ENCODE peak calls at places on chromosome 15, in eight cellular contexts. One of them, this sample, is unnamed.

GRCh38 chr15:40043927-40044716 is 5.1 kb upstream of the SRP14 start:
- DNase-seq in CD8-positive, alpha-beta T cell: no peak
- DNase-seq in adrenal gland: peak; percentile 49
- DNase-seq in lung: no peak
- DNase-seq in mesenchymal stem cell: no peak
- DNase-seq in A549: no peak
- DNase-seq in breast epithelium: no peak
- DNase-seq in suprapubic skin: no peak
- DNase-seq in this sample: no peak

GRCh38 chr15:93451822-93452221 is 362.8 kb upstream of the RGMA start:
- DNase-seq in breast epithelium: no peak
- DNase-seq in A549: no peak
- DNase-seq in adrenal gland: no peak
- DNase-seq in mesenchymal stem cell: no peak
- DNase-seq in suprapubic skin: no peak
- DNase-seq in CD8-positive, alpha-beta T cell: no peak
- DNase-seq in lung: no peak
- DNase-seq in this sample: no peak

GRCh38 chr15:39788800-39789565 is 6.3 kb upstream of the FSIP1 start:
- DNase-seq in mesenchymal stem cell: peak; percentile 58
- DNase-seq in CD8-positive, alpha-beta T cell: no peak
- DNase-seq in suprapubic skin: no peak
- DNase-seq in A549: no peak
- DNase-seq in breast epithelium: no peak
- DNase-seq in lung: no peak
- DNase-seq in adrenal gland: no peak
- DNase-seq in this sample: no peak

GRCh38 chr15:87874896-87875661 is 381.5 kb downstream of the NTRK3 start:
- DNase-seq in suprapubic skin: no peak
- DNase-seq in A549: no peak
- DNase-seq in adrenal gland: no peak
- DNase-seq in lung: no peak
- DNase-seq in breast epithelium: no peak
- DNase-seq in CD8-positive, alpha-beta T cell: no peak
- DNase-seq in mesenchymal stem cell: peak; percentile 62
- DNase-seq in this sample: no peak

GRCh38 chr15:44286814-44287555 is 1.5 kb upstream of the GOLM2 start:
- DNase-seq in A549: no peak
- DNase-seq in breast epithelium: no peak
- DNase-seq in suprapubic skin: no peak
- DNase-seq in CD8-positive, alpha-beta T cell: no peak
- DNase-seq in mesenchymal stem cell: peak; percentile 26
- DNase-seq in lung: no peak
- DNase-seq in adrenal gland: no peak
- DNase-seq in this sample: no peak

GRCh38 chr15:29141908-29142747 is 127.5 kb downstream of the NSMCE3 start:
- DNase-seq in suprapubic skin: no peak
- DNase-seq in adrenal gland: peak; percentile 18
- DNase-seq in breast epithelium: peak; percentile 68
- DNase-seq in mesenchymal stem cell: no peak
- DNase-seq in lung: no peak
- DNase-seq in A549: no peak
- DNase-seq in CD8-positive, alpha-beta T cell: no peak
- DNase-seq in this sample: peak; percentile 8

GRCh38 chr15:70466895-70467529 is 296.3 kb downstream of the UACA start:
- DNase-seq in A549: peak; percentile 79
- DNase-seq in CD8-positive, alpha-beta T cell: peak; percentile 37
- DNase-seq in lung: peak; percentile 48
- DNase-seq in adrenal gland: peak; percentile 79
- DNase-seq in suprapubic skin: no peak
- DNase-seq in breast epithelium: no peak
- DNase-seq in mesenchymal stem cell: peak; percentile 67
- DNase-seq in this sample: no peak

GRCh38 chr15:48674876-48675275 is 29.4 kb upstream of the FBN1 start:
- DNase-seq in breast epithelium: no peak
- DNase-seq in mesenchymal stem cell: peak; percentile 30
- DNase-seq in lung: no peak
- DNase-seq in CD8-positive, alpha-beta T cell: no peak
- DNase-seq in adrenal gland: no peak
- DNase-seq in suprapubic skin: no peak
- DNase-seq in A549: no peak
- DNase-seq in this sample: no peak

GRCh38 chr15:25810154-25810553 is 53.0 kb downstream of the ATP10A start:
- DNase-seq in mesenchymal stem cell: no peak
- DNase-seq in adrenal gland: no peak
- DNase-seq in suprapubic skin: no peak
- DNase-seq in lung: no peak
- DNase-seq in A549: no peak
- DNase-seq in CD8-positive, alpha-beta T cell: no peak
- DNase-seq in breast epithelium: no peak
- DNase-seq in this sample: no peak

GRCh38 chr15:90876046-90876445 is 7.7 kb downstream of the FURIN start:
- DNase-seq in A549: no peak
- DNase-seq in adrenal gland: no peak
- DNase-seq in suprapubic skin: no peak
- DNase-seq in CD8-positive, alpha-beta T cell: no peak
- DNase-seq in lung: no peak
- DNase-seq in breast epithelium: no peak
- DNase-seq in mesenchymal stem cell: no peak
- DNase-seq in this sample: no peak

GRCh38 chr15:96732704-96733103 is 402.2 kb downstream of the NR2F2 start:
- DNase-seq in A549: no peak
- DNase-seq in adrenal gland: no peak
- DNase-seq in CD8-positive, alpha-beta T cell: no peak
- DNase-seq in lung: no peak
- DNase-seq in suprapubic skin: no peak
- DNase-seq in breast epithelium: no peak
- DNase-seq in mesenchymal stem cell: no peak
- DNase-seq in this sample: no peak

GRCh38 chr15:57861805-57862586 is 155.5 kb downstream of the POLR2M start:
- DNase-seq in A549: no peak
- DNase-seq in CD8-positive, alpha-beta T cell: no peak
- DNase-seq in breast epithelium: no peak
- DNase-seq in adrenal gland: no peak
- DNase-seq in mesenchymal stem cell: peak; percentile 26
- DNase-seq in lung: no peak
- DNase-seq in suprapubic skin: no peak
- DNase-seq in this sample: no peak

GRCh38 chr15:23648920-23649515 is 1.4 kb upstream of the MAGEL2 start:
- DNase-seq in CD8-positive, alpha-beta T cell: no peak
- DNase-seq in suprapubic skin: no peak
- DNase-seq in A549: peak; percentile 18
- DNase-seq in mesenchymal stem cell: peak; percentile 6
- DNase-seq in lung: no peak
- DNase-seq in breast epithelium: no peak
- DNase-seq in adrenal gland: no peak
- DNase-seq in this sample: no peak

GRCh38 chr15:53974813-53975212 is 3.4 kb upstream of the UNC13C start:
- DNase-seq in CD8-positive, alpha-beta T cell: no peak
- DNase-seq in A549: peak; percentile 0
- DNase-seq in breast epithelium: no peak
- DNase-seq in suprapubic skin: no peak
- DNase-seq in lung: no peak
- DNase-seq in adrenal gland: no peak
- DNase-seq in mesenchymal stem cell: no peak
- DNase-seq in this sample: no peak

GRCh38 chr15:42619641-42620371 is 44.4 kb downstream of the STARD9 start:
- DNase-seq in suprapubic skin: no peak
- DNase-seq in breast epithelium: no peak
- DNase-seq in A549: no peak
- DNase-seq in CD8-positive, alpha-beta T cell: no peak
- DNase-seq in lung: no peak
- DNase-seq in adrenal gland: no peak
- DNase-seq in mesenchymal stem cell: no peak
- DNase-seq in this sample: no peak

GRCh38 chr15:76588811-76589747 is 252.5 kb downstream of the ISL2 start:
- DNase-seq in CD8-positive, alpha-beta T cell: no peak
- DNase-seq in mesenchymal stem cell: peak; percentile 0
- DNase-seq in adrenal gland: no peak
- DNase-seq in breast epithelium: no peak
- DNase-seq in A549: peak; percentile 11
- DNase-seq in suprapubic skin: no peak
- DNase-seq in lung: no peak
- DNase-seq in this sample: no peak

GRCh38 chr15:89119489-89120478 is 31.5 kb downstream of the ABHD2 start:
- DNase-seq in CD8-positive, alpha-beta T cell: no peak
- DNase-seq in A549: peak; percentile 95
- DNase-seq in lung: no peak
- DNase-seq in adrenal gland: no peak
- DNase-seq in mesenchymal stem cell: peak; percentile 57
- DNase-seq in breast epithelium: no peak
- DNase-seq in suprapubic skin: no peak
- DNase-seq in this sample: no peak

GRCh38 chr15:59260090-59260489 is 53.4 kb downstream of the LDHAL6B start:
- DNase-seq in breast epithelium: no peak
- DNase-seq in mesenchymal stem cell: no peak
- DNase-seq in suprapubic skin: no peak
- DNase-seq in adrenal gland: no peak
- DNase-seq in A549: no peak
- DNase-seq in lung: no peak
- DNase-seq in CD8-positive, alpha-beta T cell: no peak
- DNase-seq in this sample: no peak

GRCh38 chr15:94001113-94001919 is 230.0 kb upstream of the MCTP2 start:
- DNase-seq in mesenchymal stem cell: no peak
- DNase-seq in adrenal gland: no peak
- DNase-seq in breast epithelium: no peak
- DNase-seq in A549: no peak
- DNase-seq in suprapubic skin: no peak
- DNase-seq in CD8-positive, alpha-beta T cell: no peak
- DNase-seq in lung: no peak
- DNase-seq in this sample: no peak

DNA sequence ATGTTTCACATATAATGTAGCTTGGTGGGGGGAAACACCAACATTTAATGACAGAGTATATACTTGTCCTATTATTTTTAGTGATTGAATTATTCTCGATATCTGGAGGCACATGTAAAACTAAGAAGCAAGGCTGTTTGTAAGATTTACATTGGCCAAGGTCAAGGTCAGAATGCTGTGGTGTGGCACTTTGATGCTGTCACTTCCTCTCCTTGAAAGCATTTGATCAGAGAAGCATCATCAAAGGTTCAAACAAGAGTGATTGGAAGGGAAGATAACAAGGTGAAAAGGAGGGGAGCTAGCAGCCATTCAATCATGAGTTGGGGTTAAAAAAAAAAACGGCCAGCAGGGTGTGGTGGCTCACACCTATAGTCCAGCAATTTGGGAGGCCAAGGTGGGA is 26.4 kb downstream of the RTF1 start:
- DNase-seq in lung: no peak
- DNase-seq in CD8-positive, alpha-beta T cell: no peak
- DNase-seq in breast epithelium: no peak
- DNase-seq in suprapubic skin: no peak
- DNase-seq in A549: no peak
- DNase-seq in mesenchymal stem cell: no peak
- DNase-seq in adrenal gland: peak; percentile 39
- DNase-seq in this sample: no peak
- H3K27ac ChIP-seq in lung: no peak overlapping the region
- H3K27ac ChIP-seq in CD8-positive, alpha-beta T cell: no peak overlapping the region
- H3K27ac ChIP-seq in breast epithelium: no peak overlapping the region
- H3K27ac ChIP-seq in suprapubic skin: no peak overlapping the region
- H3K27ac ChIP-seq in A549: no peak overlapping the region
- H3K27ac ChIP-seq in mesenchymal stem cell: no peak overlapping the region
- H3K27ac ChIP-seq in adrenal gland: no peak overlapping the region
- H3K27ac ChIP-seq in this sample: no peak overlapping the region

GRCh38 chr15:79170256-79170664 is 79.7 kb upstream of the RASGRF1 start:
- DNase-seq in lung: no peak
- DNase-seq in CD8-positive, alpha-beta T cell: no peak
- DNase-seq in suprapubic skin: no peak
- DNase-seq in A549: peak; percentile 52
- DNase-seq in breast epithelium: no peak
- DNase-seq in adrenal gland: peak; percentile 44
- DNase-seq in mesenchymal stem cell: peak; percentile 21
- DNase-seq in this sample: no peak
- H3K27ac ChIP-seq in lung: no peak overlapping the region
- H3K27ac ChIP-seq in CD8-positive, alpha-beta T cell: no peak overlapping the region
- H3K27ac ChIP-seq in suprapubic skin: no peak overlapping the region
- H3K27ac ChIP-seq in A549: peak overlapping the region; percentile 5
- H3K27ac ChIP-seq in breast epithelium: no peak overlapping the region
- H3K27ac ChIP-seq in adrenal gland: no peak overlapping the region
- H3K27ac ChIP-seq in mesenchymal stem cell: no peak overlapping the region
- H3K27ac ChIP-seq in this sample: no peak overlapping the region

DNA sequence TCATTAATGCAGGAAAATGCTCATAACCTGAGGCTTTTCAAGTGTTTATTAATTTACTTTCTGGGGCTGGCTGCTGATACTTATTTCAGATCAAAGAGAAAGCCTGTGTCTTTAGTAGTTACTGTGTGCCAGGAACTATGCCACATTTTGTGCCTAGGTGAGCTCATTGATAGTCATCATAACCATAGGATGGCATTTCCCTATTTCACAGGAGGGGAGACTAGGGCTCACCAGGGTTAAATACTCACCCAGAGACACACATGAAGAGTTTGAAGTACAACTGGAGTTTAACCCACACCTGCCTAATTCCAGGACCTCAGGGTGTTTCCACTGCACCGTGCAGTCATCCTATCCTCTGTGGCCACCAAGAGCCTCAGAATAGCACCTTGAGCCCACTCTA is 264.4 kb upstream of the NR2E3 start:
- DNase-seq in A549: no peak
- DNase-seq in mesenchymal stem cell: no peak
- DNase-seq in CD8-positive, alpha-beta T cell: no peak
- DNase-seq in suprapubic skin: no peak
- DNase-seq in breast epithelium: no peak
- DNase-seq in adrenal gland: no peak
- DNase-seq in lung: no peak
- DNase-seq in this sample: no peak
- H3K27ac ChIP-seq in A549: no peak overlapping the region
- H3K27ac ChIP-seq in mesenchymal stem cell: no peak overlapping the region
- H3K27ac ChIP-seq in CD8-positive, alpha-beta T cell: no peak overlapping the region
- H3K27ac ChIP-seq in suprapubic skin: no peak overlapping the region
- H3K27ac ChIP-seq in breast epithelium: peak overlapping the region; percentile 40
- H3K27ac ChIP-seq in adrenal gland: no peak overlapping the region
- H3K27ac ChIP-seq in lung: no peak overlapping the region
- H3K27ac ChIP-seq in this sample: no peak overlapping the region

GRCh38 chr15:100264994-100265640 is 76.7 kb downstream of the ADAMTS17 start:
- DNase-seq in breast epithelium: no peak
- DNase-seq in adrenal gland: peak; percentile 31
- DNase-seq in CD8-positive, alpha-beta T cell: no peak
- DNase-seq in A549: no peak
- DNase-seq in lung: no peak
- DNase-seq in mesenchymal stem cell: no peak
- DNase-seq in suprapubic skin: peak; percentile 63
- DNase-seq in this sample: no peak

GRCh38 chr15:100266166-100266565 is 75.6 kb downstream of the ADAMTS17 start:
- DNase-seq in CD8-positive, alpha-beta T cell: no peak
- DNase-seq in lung: peak; percentile 18
- DNase-seq in mesenchymal stem cell: no peak
- DNase-seq in adrenal gland: no peak
- DNase-seq in A549: no peak
- DNase-seq in breast epithelium: no peak
- DNase-seq in suprapubic skin: peak; percentile 44
- DNase-seq in this sample: no peak

GRCh38 chr15:100263031-100263430 is 78.7 kb downstream of the ADAMTS17 start:
- DNase-seq in CD8-positive, alpha-beta T cell: no peak
- DNase-seq in breast epithelium: no peak
- DNase-seq in lung: no peak
- DNase-seq in mesenchymal stem cell: no peak
- DNase-seq in suprapubic skin: no peak
- DNase-seq in A549: no peak
- DNase-seq in adrenal gland: no peak
- DNase-seq in this sample: no peak

GRCh38 chr15:100263721-100264455 is 77.9 kb downstream of the ADAMTS17 start:
- DNase-seq in adrenal gland: peak; percentile 43
- DNase-seq in lung: no peak
- DNase-seq in CD8-positive, alpha-beta T cell: no peak
- DNase-seq in suprapubic skin: peak; percentile 44
- DNase-seq in mesenchymal stem cell: no peak
- DNase-seq in A549: no peak
- DNase-seq in breast epithelium: no peak
- DNase-seq in this sample: no peak

GRCh38 chr15:100265641-100266035 is 76.1 kb downstream of the ADAMTS17 start:
- DNase-seq in A549: no peak
- DNase-seq in CD8-positive, alpha-beta T cell: no peak
- DNase-seq in mesenchymal stem cell: no peak
- DNase-seq in suprapubic skin: peak; percentile 44
- DNase-seq in adrenal gland: no peak
- DNase-seq in breast epithelium: no peak
- DNase-seq in lung: peak; percentile 17
- DNase-seq in this sample: no peak
- H3K27ac ChIP-seq in A549: no peak overlapping the region
- H3K27ac ChIP-seq in CD8-positive, alpha-beta T cell: no peak overlapping the region
- H3K27ac ChIP-seq in mesenchymal stem cell: no peak overlapping the region
- H3K27ac ChIP-seq in suprapubic skin: no peak overlapping the region
- H3K27ac ChIP-seq in adrenal gland: no peak overlapping the region
- H3K27ac ChIP-seq in breast epithelium: no peak overlapping the region
- H3K27ac ChIP-seq in lung: no peak overlapping the region
- H3K27ac ChIP-seq in this sample: no peak overlapping the region